ENCODE peak calls at places on chromosome 11, in five cellular contexts. One of them, this sample, is unnamed.

GRCh38 chr11:116110356-116110755 is 606.1 kb upstream of the CADM1 start:
- DNase-seq in Calu3: no peak
- DNase-seq in HCT116: no peak
- DNase-seq in CD8-positive, alpha-beta T cell: no peak
- DNase-seq in fibroblast of mammary gland: no peak
- DNase-seq in this sample: no peak

GRCh38 chr11:68658661-68659060 is 25.7 kb upstream of the GAL start:
- DNase-seq in Calu3: no peak
- DNase-seq in HCT116: no peak
- DNase-seq in CD8-positive, alpha-beta T cell: no peak
- DNase-seq in fibroblast of mammary gland: peak
- DNase-seq in this sample: no peak

GRCh38 chr11:19642185-19642591 is 70.4 kb upstream of the NAV2 start:
- DNase-seq in Calu3: no peak
- DNase-seq in HCT116: no peak
- DNase-seq in CD8-positive, alpha-beta T cell: no peak
- DNase-seq in fibroblast of mammary gland: peak
- DNase-seq in this sample: no peak

GRCh38 chr11:111477898-111478297 is 34.3 kb downstream of the BTG4 start:
- DNase-seq in Calu3: no peak
- DNase-seq in HCT116: no peak
- DNase-seq in CD8-positive, alpha-beta T cell: no peak
- DNase-seq in fibroblast of mammary gland: no peak
- DNase-seq in this sample: no peak

GRCh38 chr11:10329935-10330334 is 25.1 kb downstream of the ADM start:
- DNase-seq in Calu3: no peak
- DNase-seq in HCT116: no peak
- DNase-seq in CD8-positive, alpha-beta T cell: no peak
- DNase-seq in fibroblast of mammary gland: peak
- DNase-seq in this sample: no peak

GRCh38 chr11:129998905-129999304 is 3.7 kb downstream of the PRDM10 start:
- DNase-seq in Calu3: no peak
- DNase-seq in HCT116: no peak
- DNase-seq in CD8-positive, alpha-beta T cell: no peak
- DNase-seq in fibroblast of mammary gland: no peak
- DNase-seq in this sample: no peak

GRCh38 chr11:68904458-68904847 is 762 bp downstream of the IGHMBP2 start:
- DNase-seq in Calu3: peak
- DNase-seq in HCT116: no peak
- DNase-seq in CD8-positive, alpha-beta T cell: no peak
- DNase-seq in fibroblast of mammary gland: no peak
- DNase-seq in this sample: no peak

GRCh38 chr11:74256370-74257133 is 54.9 kb downstream of the P4HA3 start:
- DNase-seq in Calu3: no peak
- DNase-seq in HCT116: no peak
- DNase-seq in CD8-positive, alpha-beta T cell: no peak
- DNase-seq in fibroblast of mammary gland: no peak
- DNase-seq in this sample: no peak

GRCh38 chr11:128745296-128746183 is 51.7 kb downstream of the FLI1 start:
- DNase-seq in Calu3: no peak
- DNase-seq in HCT116: no peak
- DNase-seq in CD8-positive, alpha-beta T cell: no peak
- DNase-seq in fibroblast of mammary gland: peak
- DNase-seq in this sample: no peak

GRCh38 chr11:43861141-43861540 is 19.5 kb upstream of the ALKBH3 start:
- DNase-seq in Calu3: no peak
- DNase-seq in HCT116: no peak
- DNase-seq in CD8-positive, alpha-beta T cell: no peak
- DNase-seq in fibroblast of mammary gland: no peak
- DNase-seq in this sample: no peak

GRCh38 chr11:69905611-69906452 is 86.6 kb upstream of the FGF3 start:
- DNase-seq in Calu3: no peak
- DNase-seq in HCT116: no peak
- DNase-seq in CD8-positive, alpha-beta T cell: no peak
- DNase-seq in fibroblast of mammary gland: no peak
- DNase-seq in this sample: no peak

GRCh38 chr11:16040151-16040550 is 316.2 kb downstream of the SOX6 start:
- DNase-seq in Calu3: no peak
- DNase-seq in HCT116: no peak
- DNase-seq in CD8-positive, alpha-beta T cell: no peak
- DNase-seq in fibroblast of mammary gland: no peak
- DNase-seq in this sample: no peak

GRCh38 chr11:75239551-75240290 is 853 bp upstream of the TPBGL start:
- DNase-seq in Calu3: no peak
- DNase-seq in HCT116: no peak
- DNase-seq in CD8-positive, alpha-beta T cell: no peak
- DNase-seq in fibroblast of mammary gland: no peak
- DNase-seq in this sample: no peak

GRCh38 chr11:128472128-128473110 is 114.9 kb downstream of the ETS1 start:
- DNase-seq in Calu3: no peak
- DNase-seq in HCT116: no peak
- DNase-seq in CD8-positive, alpha-beta T cell: peak
- DNase-seq in fibroblast of mammary gland: peak
- DNase-seq in this sample: no peak

GRCh38 chr11:33802414-33802950 is 28.2 kb upstream of the FBXO3 start:
- DNase-seq in Calu3: peak
- DNase-seq in HCT116: peak
- DNase-seq in CD8-positive, alpha-beta T cell: no peak
- DNase-seq in fibroblast of mammary gland: peak
- DNase-seq in this sample: peak

GRCh38 chr11:23539556-23539955 is 679.3 kb upstream of the CCDC179 start:
- DNase-seq in Calu3: no peak
- DNase-seq in HCT116: no peak
- DNase-seq in CD8-positive, alpha-beta T cell: no peak
- DNase-seq in fibroblast of mammary gland: no peak
- DNase-seq in this sample: no peak

DNA sequence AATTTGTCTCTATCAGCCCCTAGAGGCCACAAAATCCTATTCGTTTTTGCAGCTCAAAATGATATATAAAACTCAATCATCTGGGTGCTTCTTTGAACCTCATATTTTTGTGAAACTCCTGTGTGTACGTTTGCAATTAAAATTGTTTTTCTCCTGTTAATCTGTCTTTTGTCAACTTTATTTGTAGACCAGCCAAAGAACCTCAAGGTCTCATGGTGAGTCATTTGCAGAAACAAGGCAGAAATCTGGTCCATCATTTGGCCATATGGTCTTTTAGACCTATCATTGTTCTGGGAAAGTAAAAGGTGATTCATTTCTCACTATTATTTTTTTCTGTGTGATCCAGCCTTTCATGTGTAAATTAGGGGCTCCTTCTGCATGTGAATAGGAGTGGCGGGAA is 399.2 kb upstream of the DDI1 start:
- DNase-seq in Calu3: no peak
- DNase-seq in HCT116: no peak
- DNase-seq in CD8-positive, alpha-beta T cell: no peak
- DNase-seq in fibroblast of mammary gland: peak
- DNase-seq in this sample: no peak
- TF ChIP-seq CTCF in Calu3: no peak
- TF ChIP-seq CTCF in HCT116: no peak
- TF ChIP-seq CTCF in CD8-positive, alpha-beta T cell: no peak
- TF ChIP-seq CTCF in fibroblast of mammary gland: peak
- TF ChIP-seq CTCF in this sample: no peak

GRCh38 chr11:62601114-62601363 is 626 bp downstream of the MTA2 start:
- DNase-seq in Calu3: no peak
- DNase-seq in HCT116: no peak
- DNase-seq in CD8-positive, alpha-beta T cell: peak
- DNase-seq in fibroblast of mammary gland: no peak
- DNase-seq in this sample: no peak

GRCh38 chr11:62601364-62602140 is at the start of gene MTA2:
- DNase-seq in Calu3: peak
- DNase-seq in HCT116: peak
- DNase-seq in CD8-positive, alpha-beta T cell: peak
- DNase-seq in fibroblast of mammary gland: peak
- DNase-seq in this sample: peak

GRCh38 chr11:62603771-62604170 is 2.1 kb upstream of the MTA2 start:
- DNase-seq in Calu3: no peak
- DNase-seq in HCT116: no peak
- DNase-seq in CD8-positive, alpha-beta T cell: no peak
- DNase-seq in fibroblast of mammary gland: no peak
- DNase-seq in this sample: no peak

GRCh38 chr11:62603072-62603408 is 1.4 kb upstream of the MTA2 start:
- DNase-seq in Calu3: no peak
- DNase-seq in HCT116: no peak
- DNase-seq in CD8-positive, alpha-beta T cell: no peak
- DNase-seq in fibroblast of mammary gland: no peak
- DNase-seq in this sample: no peak

GRCh38 chr11:62602141-62603071 is 741 bp upstream of the MTA2 start:
- DNase-seq in Calu3: peak
- DNase-seq in HCT116: no peak
- DNase-seq in CD8-positive, alpha-beta T cell: peak
- DNase-seq in fibroblast of mammary gland: peak
- DNase-seq in this sample: no peak
- TF ChIP-seq CTCF in Calu3: no peak
- TF ChIP-seq CTCF in HCT116: no peak
- TF ChIP-seq CTCF in CD8-positive, alpha-beta T cell: no peak
- TF ChIP-seq CTCF in fibroblast of mammary gland: no peak
- TF ChIP-seq CTCF in this sample: no peak

DNA sequence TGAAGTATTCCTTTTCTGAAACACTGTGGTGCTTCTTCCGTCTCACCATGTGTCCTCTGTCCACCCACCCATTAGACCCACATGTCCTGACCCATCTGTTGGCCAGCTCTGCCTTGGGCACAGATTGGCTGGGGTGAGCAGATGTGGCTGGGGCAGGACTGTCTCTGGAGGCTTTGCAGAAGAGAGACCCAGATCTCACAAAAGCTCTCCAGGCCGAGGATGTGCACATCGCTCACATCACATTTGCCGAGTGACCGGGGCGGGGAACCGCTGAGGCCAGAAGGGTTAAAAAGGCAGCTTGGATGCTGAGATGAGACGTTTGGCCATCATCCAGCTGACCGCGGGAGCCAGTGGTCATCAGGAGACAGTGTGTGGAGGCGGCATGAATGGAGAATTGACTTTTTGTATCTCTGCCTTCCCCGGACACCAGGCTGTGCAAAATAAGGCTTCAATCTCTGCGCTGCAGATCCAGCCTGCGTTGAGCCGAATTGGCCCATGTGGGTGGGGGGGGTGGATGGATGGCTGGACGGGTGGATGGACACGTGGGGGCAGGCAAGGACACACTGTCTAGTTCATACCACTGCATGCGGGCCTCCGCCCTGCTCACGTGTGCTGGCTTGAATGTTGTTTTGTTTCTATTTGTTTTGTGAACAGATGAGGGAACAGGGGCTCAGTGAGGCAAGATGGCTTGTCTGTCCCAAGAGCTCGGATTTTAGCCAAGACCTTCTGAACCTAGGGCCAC is 6.1 kb downstream of the IFITM10 start:
- DNase-seq in Calu3: no peak
- DNase-seq in HCT116: no peak
- DNase-seq in CD8-positive, alpha-beta T cell: no peak
- DNase-seq in fibroblast of mammary gland: peak
- DNase-seq in this sample: no peak
- TF ChIP-seq CTCF in Calu3: no peak
- TF ChIP-seq CTCF in HCT116: no peak
- TF ChIP-seq CTCF in CD8-positive, alpha-beta T cell: no peak
- TF ChIP-seq CTCF in fibroblast of mammary gland: no peak
- TF ChIP-seq CTCF in this sample: no peak

GRCh38 chr11:95153857-95154246 is 64.2 kb downstream of the ENDOD1 start:
- DNase-seq in Calu3: no peak
- DNase-seq in HCT116: no peak
- DNase-seq in CD8-positive, alpha-beta T cell: no peak
- DNase-seq in fibroblast of mammary gland: no peak
- DNase-seq in this sample: no peak

GRCh38 chr11:95152878-95153856 is 63.5 kb downstream of the ENDOD1 start:
- DNase-seq in Calu3: no peak
- DNase-seq in HCT116: no peak
- DNase-seq in CD8-positive, alpha-beta T cell: peak
- DNase-seq in fibroblast of mammary gland: no peak
- DNase-seq in this sample: no peak

GRCh38 chr11:95156133-95156731 is 66.6 kb downstream of the ENDOD1 start:
- DNase-seq in Calu3: no peak
- DNase-seq in HCT116: no peak
- DNase-seq in CD8-positive, alpha-beta T cell: no peak
- DNase-seq in fibroblast of mammary gland: no peak
- DNase-seq in this sample: no peak

GRCh38 chr11:95155385-95155784 is 65.7 kb downstream of the ENDOD1 start:
- DNase-seq in Calu3: no peak
- DNase-seq in HCT116: no peak
- DNase-seq in CD8-positive, alpha-beta T cell: no peak
- DNase-seq in fibroblast of mammary gland: no peak
- DNase-seq in this sample: no peak

GRCh38 chr11:95154514-95154913 is 64.9 kb downstream of the ENDOD1 start:
- DNase-seq in Calu3: peak
- DNase-seq in HCT116: peak
- DNase-seq in CD8-positive, alpha-beta T cell: peak
- DNase-seq in fibroblast of mammary gland: peak
- DNase-seq in this sample: peak
- TF ChIP-seq CTCF in Calu3: peak
- TF ChIP-seq CTCF in HCT116: peak
- TF ChIP-seq CTCF in CD8-positive, alpha-beta T cell: peak
- TF ChIP-seq CTCF in fibroblast of mammary gland: peak
- TF ChIP-seq CTCF in this sample: peak